ENCODE peak calls at places on chromosome 5, in nine cellular contexts. C is GM13976; J is EL; O is naive thymus-derived CD4-positive, alpha-beta T cell; X is brain microvascular endothelial cell; P is H4; N is T-helper 2 cell; A is HFFc6; V is AG08396. R is an unnamed sample.

GRCh38 chr5:150601774-150602345 is 38.6 kb upstream of the SYNPO start:
- DNase-seq in C (no peak), J (no peak), O (no peak), X (no peak), P (no peak), N (no peak), A (no peak), V (no peak), R (no peak)

GRCh38 chr5:11760940-11761603 is 143.2 kb downstream of the CTNND2 start:
- DNase-seq in C (no peak), J (no peak), O (no peak), X (no peak), P (no peak), N (no peak), A (no peak), V (no peak), R (no peak)

GRCh38 chr5:5021436-5021835 is 118.7 kb upstream of the ADAMTS16 start:
- DNase-seq in C (no peak), J (no peak), O (no peak), X (no peak), P (no peak), N (no peak), A (no peak), V (no peak), R (no peak)

GRCh38 chr5:129945031-129945430 is 40.8 kb downstream of the CHSY3 start:
- DNase-seq in C (no peak), J (no peak), O (no peak), X (peak), P (peak), N (no peak), A (no peak), V (no peak), R (no peak)

GRCh38 chr5:131857388-131857787 is 60.6 kb upstream of the FNIP1 start:
- DNase-seq in C (no peak), J (no peak), O (no peak), X (no peak), P (no peak), N (no peak), A (no peak), V (no peak), R (no peak)

GRCh38 chr5:71923755-71924154 is 183.5 kb upstream of the MAP1B start:
- DNase-seq in C (no peak), J (no peak), O (no peak), X (no peak), P (no peak), N (no peak), A (no peak), V (no peak), R (no peak)

GRCh38 chr5:157511656-157512644 is 51.9 kb downstream of the NIPAL4 start:
- DNase-seq in C (no peak), J (peak), O (no peak), X (peak), P (peak), N (no peak), A (peak), V (peak), R (peak)

GRCh38 chr5:42507451-42508092 is 84.3 kb downstream of the GHR start:
- DNase-seq in C (no peak), J (no peak), O (no peak), X (no peak), P (no peak), N (no peak), A (no peak), V (no peak), R (no peak)

GRCh38 chr5:149829954-149830353 is 99.8 kb downstream of the PPARGC1B start:
- DNase-seq in C (no peak), J (no peak), O (no peak), X (no peak), P (no peak), N (no peak), A (no peak), V (no peak), R (no peak)

GRCh38 chr5:132790201-132790870 is 13.3 kb upstream of the SEPTIN8 start:
- DNase-seq in C (no peak), J (no peak), O (no peak), X (no peak), P (no peak), N (no peak), A (no peak), V (no peak), R (no peak)

GRCh38 chr5:72543365-72543764 is 36.2 kb upstream of the ZNF366 start:
- DNase-seq in C (no peak), J (peak), O (no peak), X (peak), P (peak), N (no peak), A (peak), V (no peak), R (peak)

GRCh38 chr5:160363122-160363521 is 7.3 kb downstream of the C1QTNF2 start:
- DNase-seq in C (no peak), J (no peak), O (no peak), X (no peak), P (no peak), N (no peak), A (no peak), V (no peak), R (no peak)

GRCh38 chr5:72459089-72459661 is 48.0 kb downstream of the ZNF366 start:
- DNase-seq in C (peak), J (no peak), O (no peak), X (no peak), P (no peak), N (no peak), A (no peak), V (no peak), R (peak)

GRCh38 chr5:77620404-77620803 is 18.1 kb downstream of the OTP start:
- DNase-seq in C (no peak), J (no peak), O (no peak), X (no peak), P (no peak), N (no peak), A (no peak), V (no peak), R (no peak)

GRCh38 chr5:54924487-54924886 is 60.9 kb downstream of the ESM1 start:
- DNase-seq in C (no peak), J (no peak), O (no peak), X (no peak), P (no peak), N (no peak), A (no peak), V (no peak), R (no peak)

GRCh38 chr5:171420429-171421231 is 1.2 kb downstream of the FGF18 start:
- DNase-seq in C (no peak), J (peak), O (no peak), X (peak), P (no peak), N (no peak), A (peak), V (peak), R (peak)